ENCODE peak calls at places on chromosomes 2 and 18, in seven cellular contexts. One of them, this sample, is unnamed.

GRCh38 chr18:37254256-37254880 is 311.2 kb downstream of the CELF4 start:
- DNase-seq in epithelial cell of esophagus: no peak
- DNase-seq in PC-9: no peak
- DNase-seq in prostate gland: no peak
- DNase-seq in vagina: no peak
- DNase-seq in endodermal cell: no peak
- DNase-seq in psoas muscle: no peak
- DNase-seq in this sample: no peak

GRCh38 chr2:240875228-240876034 is 6.8 kb downstream of the AGXT start:
- DNase-seq in epithelial cell of esophagus: no peak
- DNase-seq in PC-9: no peak
- DNase-seq in prostate gland: no peak
- DNase-seq in vagina: no peak
- DNase-seq in endodermal cell: no peak
- DNase-seq in psoas muscle: no peak
- DNase-seq in this sample: peak

GRCh38 chr2:74816540-74817331 is 17.2 kb upstream of the HK2 start:
- DNase-seq in epithelial cell of esophagus: no peak
- DNase-seq in PC-9: no peak
- DNase-seq in prostate gland: no peak
- DNase-seq in vagina: peak
- DNase-seq in endodermal cell: no peak
- DNase-seq in psoas muscle: no peak
- DNase-seq in this sample: no peak

GRCh38 chr18:43970656-43971055 is 693.4 kb upstream of the SYT4 start:
- DNase-seq in epithelial cell of esophagus: peak
- DNase-seq in PC-9: no peak
- DNase-seq in prostate gland: no peak
- DNase-seq in vagina: no peak
- DNase-seq in endodermal cell: no peak
- DNase-seq in psoas muscle: no peak
- DNase-seq in this sample: no peak

GRCh38 chr2:233351423-233351822 is 2.9 kb upstream of the DGKD start:
- DNase-seq in epithelial cell of esophagus: no peak
- DNase-seq in PC-9: no peak
- DNase-seq in prostate gland: no peak
- DNase-seq in vagina: no peak
- DNase-seq in endodermal cell: no peak
- DNase-seq in psoas muscle: no peak
- DNase-seq in this sample: no peak

GRCh38 chr2:129891341-129892320 is 87.8 kb upstream of the RAB6C start:
- DNase-seq in epithelial cell of esophagus: no peak
- DNase-seq in PC-9: no peak
- DNase-seq in prostate gland: no peak
- DNase-seq in vagina: no peak
- DNase-seq in endodermal cell: peak
- DNase-seq in psoas muscle: no peak
- DNase-seq in this sample: no peak

GRCh38 chr2:21422050-21422449 is 298.3 kb downstream of the TDRD15 start:
- DNase-seq in epithelial cell of esophagus: peak
- DNase-seq in PC-9: peak
- DNase-seq in prostate gland: no peak
- DNase-seq in vagina: no peak
- DNase-seq in endodermal cell: peak
- DNase-seq in psoas muscle: no peak
- DNase-seq in this sample: no peak

GRCh38 chr2:38073211-38074005 is 2.5 kb downstream of the CYP1B1 start:
- DNase-seq in epithelial cell of esophagus: no peak
- DNase-seq in PC-9: peak
- DNase-seq in prostate gland: no peak
- DNase-seq in vagina: no peak
- DNase-seq in endodermal cell: peak
- DNase-seq in psoas muscle: peak
- DNase-seq in this sample: peak

GRCh38 chr2:86035883-86036789 is 69.5 kb downstream of the POLR1A start:
- DNase-seq in epithelial cell of esophagus: peak
- DNase-seq in PC-9: no peak
- DNase-seq in prostate gland: peak
- DNase-seq in vagina: no peak
- DNase-seq in endodermal cell: no peak
- DNase-seq in psoas muscle: peak
- DNase-seq in this sample: peak

GRCh38 chr2:62221141-62221540 is 25.2 kb downstream of the B3GNT2 start:
- DNase-seq in epithelial cell of esophagus: no peak
- DNase-seq in PC-9: no peak
- DNase-seq in prostate gland: no peak
- DNase-seq in vagina: no peak
- DNase-seq in endodermal cell: no peak
- DNase-seq in psoas muscle: no peak
- DNase-seq in this sample: no peak

GRCh38 chr2:25572638-25573037 is 100.7 kb downstream of the DTNB start:
- DNase-seq in epithelial cell of esophagus: no peak
- DNase-seq in PC-9: no peak
- DNase-seq in prostate gland: no peak
- DNase-seq in vagina: no peak
- DNase-seq in endodermal cell: no peak
- DNase-seq in psoas muscle: no peak
- DNase-seq in this sample: no peak

GRCh38 chr2:163692611-163693482 is 43.0 kb downstream of the FIGN start:
- DNase-seq in epithelial cell of esophagus: no peak
- DNase-seq in PC-9: no peak
- DNase-seq in prostate gland: no peak
- DNase-seq in vagina: no peak
- DNase-seq in endodermal cell: peak
- DNase-seq in psoas muscle: no peak
- DNase-seq in this sample: no peak

GRCh38 chr18:24725644-24726043 is 265.2 kb downstream of the HRH4 start:
- DNase-seq in epithelial cell of esophagus: no peak
- DNase-seq in PC-9: no peak
- DNase-seq in prostate gland: no peak
- DNase-seq in vagina: no peak
- DNase-seq in endodermal cell: no peak
- DNase-seq in psoas muscle: no peak
- DNase-seq in this sample: no peak

GRCh38 chr18:79917351-79918088 is 33.9 kb downstream of the SLC66A2 start:
- DNase-seq in epithelial cell of esophagus: no peak
- DNase-seq in PC-9: no peak
- DNase-seq in prostate gland: peak
- DNase-seq in vagina: peak
- DNase-seq in endodermal cell: peak
- DNase-seq in psoas muscle: no peak
- DNase-seq in this sample: peak

GRCh38 chr2:222805591-222806304 is 55.1 kb upstream of the ACSL3 start:
- DNase-seq in epithelial cell of esophagus: peak
- DNase-seq in PC-9: peak
- DNase-seq in prostate gland: no peak
- DNase-seq in vagina: no peak
- DNase-seq in endodermal cell: no peak
- DNase-seq in psoas muscle: no peak
- DNase-seq in this sample: peak

GRCh38 chr2:240817496-240818292 is 2.3 kb downstream of the KIF1A start:
- DNase-seq in epithelial cell of esophagus: no peak
- DNase-seq in PC-9: no peak
- DNase-seq in prostate gland: no peak
- DNase-seq in vagina: no peak
- DNase-seq in endodermal cell: peak
- DNase-seq in psoas muscle: no peak
- DNase-seq in this sample: no peak

GRCh38 chr2:8527676-8528075 is 154.2 kb upstream of the ID2 start:
- DNase-seq in epithelial cell of esophagus: no peak
- DNase-seq in PC-9: no peak
- DNase-seq in prostate gland: no peak
- DNase-seq in vagina: no peak
- DNase-seq in endodermal cell: no peak
- DNase-seq in psoas muscle: no peak
- DNase-seq in this sample: no peak

GRCh38 chr2:96264656-96265348 is 995 bp downstream of the TMEM127 start:
- DNase-seq in epithelial cell of esophagus: peak
- DNase-seq in PC-9: no peak
- DNase-seq in prostate gland: no peak
- DNase-seq in vagina: no peak
- DNase-seq in endodermal cell: peak
- DNase-seq in psoas muscle: no peak
- DNase-seq in this sample: no peak

GRCh38 chr18:34821669-34822210 is 111.6 kb downstream of the DTNA start:
- DNase-seq in epithelial cell of esophagus: no peak
- DNase-seq in PC-9: no peak
- DNase-seq in prostate gland: no peak
- DNase-seq in vagina: no peak
- DNase-seq in endodermal cell: peak
- DNase-seq in psoas muscle: no peak
- DNase-seq in this sample: no peak

GRCh38 chr2:121333834-121334558 is 49.0 kb upstream of the TFCP2L1 start:
- DNase-seq in epithelial cell of esophagus: no peak
- DNase-seq in PC-9: no peak
- DNase-seq in prostate gland: no peak
- DNase-seq in vagina: no peak
- DNase-seq in endodermal cell: peak
- DNase-seq in psoas muscle: no peak
- DNase-seq in this sample: no peak

GRCh38 chr2:127589358-127589757 is 53.9 kb downstream of the MYO7B start:
- DNase-seq in epithelial cell of esophagus: no peak
- DNase-seq in PC-9: no peak
- DNase-seq in prostate gland: no peak
- DNase-seq in vagina: no peak
- DNase-seq in endodermal cell: peak
- DNase-seq in psoas muscle: no peak
- DNase-seq in this sample: no peak

GRCh38 chr2:61885896-61886603 is 2.4 kb downstream of the CCT4 start:
- DNase-seq in epithelial cell of esophagus: no peak
- DNase-seq in PC-9: no peak
- DNase-seq in prostate gland: no peak
- DNase-seq in vagina: no peak
- DNase-seq in endodermal cell: no peak
- DNase-seq in psoas muscle: no peak
- DNase-seq in this sample: no peak

GRCh38 chr2:82282111-82282882 is 1977.7 kb upstream of the LRRTM1 start:
- DNase-seq in epithelial cell of esophagus: no peak
- DNase-seq in PC-9: no peak
- DNase-seq in prostate gland: no peak
- DNase-seq in vagina: no peak
- DNase-seq in endodermal cell: peak
- DNase-seq in psoas muscle: no peak
- DNase-seq in this sample: no peak
- TF ChIP-seq CTCF in epithelial cell of esophagus: no peak
- TF ChIP-seq CTCF in PC-9: no peak
- TF ChIP-seq CTCF in prostate gland: no peak
- TF ChIP-seq CTCF in vagina: no peak
- TF ChIP-seq CTCF in endodermal cell: peak
- TF ChIP-seq CTCF in psoas muscle: no peak
- TF ChIP-seq CTCF in this sample: no peak

DNA sequence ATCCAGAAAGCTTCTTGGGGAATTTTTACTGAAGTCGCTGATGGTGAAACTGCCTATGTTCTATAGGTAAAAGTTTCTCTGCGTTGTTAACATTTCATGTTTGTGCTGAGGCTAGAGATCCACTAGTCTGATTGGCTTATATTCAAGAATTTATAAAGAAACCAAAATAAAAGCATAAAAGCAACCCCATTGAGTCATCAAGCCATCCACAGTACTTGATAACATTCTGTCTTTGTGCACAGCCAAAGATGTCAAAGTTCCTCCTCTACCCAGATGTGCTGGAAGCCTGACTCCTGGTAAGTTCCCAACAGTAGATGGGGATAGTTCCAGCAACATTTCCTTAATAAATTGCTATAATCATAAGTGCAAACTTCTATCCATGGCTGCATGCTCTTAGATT is 107.8 kb downstream of the TANC1 start:
- DNase-seq in epithelial cell of esophagus: no peak
- DNase-seq in PC-9: no peak
- DNase-seq in prostate gland: no peak
- DNase-seq in vagina: no peak
- DNase-seq in endodermal cell: no peak
- DNase-seq in psoas muscle: no peak
- DNase-seq in this sample: no peak
- TF ChIP-seq CTCF in epithelial cell of esophagus: no peak
- TF ChIP-seq CTCF in PC-9: no peak
- TF ChIP-seq CTCF in prostate gland: no peak
- TF ChIP-seq CTCF in vagina: no peak
- TF ChIP-seq CTCF in endodermal cell: no peak
- TF ChIP-seq CTCF in psoas muscle: no peak
- TF ChIP-seq CTCF in this sample: no peak

DNA sequence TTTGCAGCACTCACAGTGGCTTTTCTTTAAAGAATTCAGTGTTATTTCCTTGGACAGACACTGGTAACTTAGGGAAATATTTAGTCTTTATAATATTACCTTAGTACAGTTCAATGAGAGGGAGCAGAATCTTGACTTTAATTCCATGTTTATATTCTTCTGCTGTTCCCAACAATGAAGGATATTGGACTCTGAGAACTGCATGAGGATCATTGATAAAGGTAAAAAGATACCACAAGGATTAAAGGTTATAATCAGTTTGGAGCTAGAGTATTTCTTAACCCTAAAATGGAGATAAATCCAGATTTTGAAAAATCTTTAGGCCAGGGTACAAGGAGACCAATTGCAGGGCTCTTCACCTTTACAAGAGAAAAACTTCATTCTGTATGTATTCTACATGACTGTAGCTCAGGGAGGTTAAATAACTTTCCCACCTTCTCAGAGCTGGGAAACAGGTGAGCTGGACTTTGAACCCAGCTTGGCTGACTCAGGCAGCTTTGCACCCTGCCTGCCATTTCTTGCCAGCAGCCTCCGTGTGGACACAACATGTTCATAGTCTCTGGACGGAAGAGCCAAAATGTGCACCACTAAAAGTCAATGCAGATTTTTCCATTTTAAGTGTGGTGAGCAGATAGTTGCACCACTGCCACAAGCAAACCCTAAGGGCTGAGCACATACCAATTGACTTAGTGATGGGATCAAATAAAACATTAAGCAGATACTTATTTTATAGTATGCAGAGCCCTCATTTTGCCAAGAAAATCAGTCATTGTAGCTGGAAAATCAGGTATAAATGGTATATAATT is 26.7 kb downstream of the UPP2 start:
- DNase-seq in epithelial cell of esophagus: no peak
- DNase-seq in PC-9: no peak
- DNase-seq in prostate gland: no peak
- DNase-seq in vagina: no peak
- DNase-seq in endodermal cell: no peak
- DNase-seq in psoas muscle: no peak
- DNase-seq in this sample: no peak
- TF ChIP-seq CTCF in epithelial cell of esophagus: no peak
- TF ChIP-seq CTCF in PC-9: no peak
- TF ChIP-seq CTCF in prostate gland: no peak
- TF ChIP-seq CTCF in vagina: no peak
- TF ChIP-seq CTCF in endodermal cell: no peak
- TF ChIP-seq CTCF in psoas muscle: no peak
- TF ChIP-seq CTCF in this sample: no peak

GRCh38 chr2:78994789-78995188 is 30.7 kb upstream of the REG3G start:
- DNase-seq in epithelial cell of esophagus: no peak
- DNase-seq in PC-9: no peak
- DNase-seq in prostate gland: no peak
- DNase-seq in vagina: no peak
- DNase-seq in endodermal cell: no peak
- DNase-seq in psoas muscle: no peak
- DNase-seq in this sample: no peak

GRCh38 chr2:78992807-78993517 is 32.5 kb upstream of the REG3G start:
- DNase-seq in epithelial cell of esophagus: no peak
- DNase-seq in PC-9: no peak
- DNase-seq in prostate gland: no peak
- DNase-seq in vagina: no peak
- DNase-seq in endodermal cell: peak
- DNase-seq in psoas muscle: no peak
- DNase-seq in this sample: no peak

GRCh38 chr2:78993518-78994148 is 31.9 kb upstream of the REG3G start:
- DNase-seq in epithelial cell of esophagus: no peak
- DNase-seq in PC-9: no peak
- DNase-seq in prostate gland: no peak
- DNase-seq in vagina: no peak
- DNase-seq in endodermal cell: no peak
- DNase-seq in psoas muscle: no peak
- DNase-seq in this sample: no peak

GRCh38 chr2:78992451-78992806 is 33.1 kb upstream of the REG3G start:
- DNase-seq in epithelial cell of esophagus: no peak
- DNase-seq in PC-9: no peak
- DNase-seq in prostate gland: no peak
- DNase-seq in vagina: no peak
- DNase-seq in endodermal cell: peak
- DNase-seq in psoas muscle: no peak
- DNase-seq in this sample: no peak
- TF ChIP-seq CTCF in epithelial cell of esophagus: peak
- TF ChIP-seq CTCF in PC-9: peak
- TF ChIP-seq CTCF in prostate gland: no peak
- TF ChIP-seq CTCF in vagina: no peak
- TF ChIP-seq CTCF in endodermal cell: peak
- TF ChIP-seq CTCF in psoas muscle: no peak
- TF ChIP-seq CTCF in this sample: no peak